ENCODE peak calls at places on chromosomes 5 and 9, in seven cellular contexts. E is gastrocnemius medialis, W is HCT116, P is esophagus squamous epithelium, F is uterus, Q is K562, S is sigmoid colon. Z is an unnamed sample.

GRCh38 chr9:109012009-109012875 is 1.1 kb downstream of the CTNNAL1 start:
- DNase-seq in Q (peak), S (peak), W (peak), P (no peak), F (peak), E (peak), Z (no peak)

GRCh38 chr5:110086658-110087388 is 397.1 kb downstream of the MAN2A1 start:
- DNase-seq in Q (no peak), F (peak), S (peak), E (peak), P (no peak), W (no peak), Z (no peak)

GRCh38 chr5:76561959-76562358 is 61.2 kb downstream of the F2RL2 start:
- DNase-seq in S (no peak), W (no peak), E (no peak), F (no peak), Q (no peak), P (no peak), Z (no peak)

GRCh38 chr5:140181525-140181924 is 6.5 kb downstream of the CYSTM1 start:
- DNase-seq in S (no peak), W (no peak), E (no peak), Q (no peak), F (no peak), P (no peak), Z (no peak)

GRCh38 chr5:148523139-148523538 is 131.2 kb downstream of the HTR4 start:
- DNase-seq in Q (no peak), W (peak), E (no peak), S (no peak), P (no peak), F (no peak), Z (no peak)

GRCh38 chr9:86279839-86280238 is 2.5 kb downstream of the ISCA1 start:
- DNase-seq in W (no peak), P (no peak), Q (no peak), S (no peak), F (no peak), E (no peak), Z (no peak)

GRCh38 chr9:123225374-123225813 is 43.0 kb downstream of the STRBP start:
- DNase-seq in E (no peak), Q (no peak), P (no peak), S (no peak), F (no peak), W (peak), Z (no peak)

GRCh38 chr9:71826289-71826688 is 58.0 kb upstream of the CEMIP2 start:
- DNase-seq in P (no peak), E (no peak), Q (no peak), F (no peak), W (no peak), S (no peak), Z (no peak)

GRCh38 chr5:17316973-17317459 is 99.6 kb downstream of the BASP1 start:
- DNase-seq in S (no peak), P (no peak), W (no peak), Q (no peak), E (no peak), F (no peak), Z (no peak)

GRCh38 chr5:145362261-145362660 is 472.9 kb downstream of the PRELID2 start:
- DNase-seq in Q (no peak), E (no peak), S (no peak), F (no peak), P (no peak), W (no peak), Z (no peak)

GRCh38 chr5:145360936-145361335 is 474.2 kb downstream of the PRELID2 start:
- DNase-seq in F (no peak), W (no peak), P (no peak), S (no peak), Q (no peak), E (no peak), Z (no peak)

GRCh38 chr5:145365464-145365863 is 469.7 kb downstream of the PRELID2 start:
- DNase-seq in E (no peak), S (no peak), P (no peak), Q (no peak), W (no peak), F (no peak), Z (no peak)
- TF ChIP-seq POLR2A in E (no peak), S (no peak), P (no peak), Q (no peak), W (no peak), F (no peak), Z (no peak)

DNA sequence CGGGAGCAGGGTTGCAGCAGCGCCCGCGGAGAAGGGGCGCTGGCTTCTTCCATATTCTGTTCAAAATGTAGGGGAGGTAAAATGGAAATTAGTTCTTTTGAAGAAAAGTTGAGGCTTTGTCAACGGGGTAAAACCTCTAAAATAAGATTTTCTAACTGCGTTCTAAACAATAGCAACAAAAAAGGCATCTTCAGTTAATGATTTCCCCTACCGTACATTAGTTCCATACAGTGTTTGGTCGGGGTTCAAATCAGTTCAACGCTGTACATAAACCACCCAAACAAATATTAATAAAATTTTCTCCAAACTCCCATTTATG is 343 bp upstream of the FANCC start:
- DNase-seq in F (no peak), E (no peak), S (no peak), Q (no peak), P (no peak), W (no peak), Z (no peak)
- TF ChIP-seq POLR2A in F (no peak), E (no peak), S (no peak), Q (no peak), P (no peak), W (peak), Z (no peak)

GRCh38 chr9:111481885-111482636 is 2.1 kb downstream of the ECPAS start:
- DNase-seq in S (no peak), W (no peak), P (no peak), F (no peak), Q (no peak), E (peak), Z (no peak)

GRCh38 chr9:111483862-111484563 is at the start of gene ECPAS:
- DNase-seq in S (peak), F (peak), W (peak), E (peak), Q (peak), P (peak), Z (peak)

GRCh38 chr9:111483419-111483861 is 743 bp downstream of the ECPAS start:
- DNase-seq in S (no peak), F (no peak), W (no peak), Q (peak), E (peak), P (peak), Z (no peak)

GRCh38 chr9:111484564-111484878 is 338 bp upstream of the ECPAS start:
- DNase-seq in E (no peak), W (no peak), Q (no peak), S (no peak), F (no peak), P (no peak), Z (no peak)

GRCh38 chr9:111482656-111483418 is 1.3 kb downstream of the ECPAS start:
- DNase-seq in Q (peak), S (peak), P (peak), E (peak), W (no peak), F (peak), Z (peak)
- TF ChIP-seq POLR2A in Q (peak), S (peak), P (peak), E (peak), W (peak), F (peak), Z (no peak)

GRCh38 chr5:138338411-138339085 is 482 bp downstream of the FAM53C start:
- DNase-seq in P (no peak), W (no peak), S (no peak), Q (peak), E (no peak), F (no peak), Z (no peak)

GRCh38 chr5:138340008-138340407 is 1.9 kb downstream of the FAM53C start:
- DNase-seq in S (no peak), P (no peak), F (no peak), W (no peak), Q (no peak), E (no peak), Z (no peak)

GRCh38 chr5:138337685-138338410 is at the start of gene FAM53C:
- DNase-seq in P (peak), Q (no peak), W (peak), S (peak), E (peak), F (peak), Z (peak)

GRCh38 chr5:138339086-138339456 is 1.0 kb downstream of the FAM53C start:
- DNase-seq in S (no peak), P (no peak), W (no peak), F (no peak), E (no peak), Q (no peak), Z (no peak)

GRCh38 chr5:138339464-138339863 is 1.4 kb downstream of the FAM53C start:
- DNase-seq in S (no peak), Q (no peak), P (no peak), E (no peak), W (no peak), F (no peak), Z (no peak)
- TF ChIP-seq POLR2A in S (no peak), Q (no peak), P (no peak), E (no peak), W (no peak), F (no peak), Z (no peak)

GRCh38 chr5:1386274-1386717 is 41.4 kb upstream of the CLPTM1L start:
- DNase-seq in E (no peak), Q (peak), W (no peak), S (no peak), F (peak), P (no peak), Z (peak)
- TF ChIP-seq POLR2A in E (no peak), Q (no peak), W (no peak), S (no peak), F (no peak), P (no peak), Z (no peak)

GRCh38 chr9:113511047-113511521 is 47.6 kb downstream of the RGS3 start:
- DNase-seq in Q (no peak), E (no peak), S (no peak), F (no peak), W (no peak), P (no peak), Z (peak)
- TF ChIP-seq POLR2A in Q (no peak), E (no peak), S (no peak), F (no peak), W (no peak), P (no peak), Z (no peak)

Z was measured in heart left ventricle.